ENCODE peak calls at places on chromosomes 7 and 10, in ten cellular contexts. One of them, this sample, is unnamed.

GRCh38 chr10:97498841-97499560 is at the start of gene UBTD1:
- DNase-seq in CD8-positive, alpha-beta memory T cell: peak; percentile 32
- DNase-seq in substantia nigra: no peak
- DNase-seq in astrocyte of the hippocampus: no peak
- DNase-seq in AG08395: peak; percentile 32
- DNase-seq in stimulated activated CD4-positive, alpha-beta T cell treated with anti-CD3 and anti-CD28 coated beads, Interleukin-1b, Interleukin-23, amount 100 ng/mL, for 48 hours: peak; percentile 8
- DNase-seq in aorta: peak; percentile 87
- DNase-seq in fibroblast of gingiva: peak; percentile 30
- DNase-seq in NCI-H1092: no peak
- DNase-seq in IMR-90: peak; percentile 49
- DNase-seq in this sample: peak; percentile 63

GRCh38 chr10:98886686-98887085 is 349.0 kb downstream of the HPSE2 start:
- DNase-seq in aorta: no peak
- DNase-seq in astrocyte of the hippocampus: no peak
- DNase-seq in substantia nigra: no peak
- DNase-seq in fibroblast of gingiva: peak; percentile 19
- DNase-seq in AG08395: no peak
- DNase-seq in stimulated activated CD4-positive, alpha-beta T cell treated with anti-CD3 and anti-CD28 coated beads, Interleukin-1b, Interleukin-23, amount 100 ng/mL, for 48 hours: no peak
- DNase-seq in NCI-H1092: no peak
- DNase-seq in CD8-positive, alpha-beta memory T cell: no peak
- DNase-seq in IMR-90: peak; percentile 31
- DNase-seq in this sample: no peak

GRCh38 chr10:61815505-61815904 is 86.0 kb upstream of the ARID5B start:
- DNase-seq in NCI-H1092: no peak
- DNase-seq in aorta: no peak
- DNase-seq in astrocyte of the hippocampus: peak; percentile 52
- DNase-seq in substantia nigra: no peak
- DNase-seq in CD8-positive, alpha-beta memory T cell: no peak
- DNase-seq in IMR-90: no peak
- DNase-seq in fibroblast of gingiva: no peak
- DNase-seq in AG08395: peak; percentile 17
- DNase-seq in stimulated activated CD4-positive, alpha-beta T cell treated with anti-CD3 and anti-CD28 coated beads, Interleukin-1b, Interleukin-23, amount 100 ng/mL, for 48 hours: no peak
- DNase-seq in this sample: no peak

GRCh38 chr7:21497072-21497471 is 45.8 kb upstream of the DNAH11 start:
- DNase-seq in stimulated activated CD4-positive, alpha-beta T cell treated with anti-CD3 and anti-CD28 coated beads, Interleukin-1b, Interleukin-23, amount 100 ng/mL, for 48 hours: no peak
- DNase-seq in CD8-positive, alpha-beta memory T cell: no peak
- DNase-seq in NCI-H1092: no peak
- DNase-seq in AG08395: peak; percentile 5
- DNase-seq in substantia nigra: no peak
- DNase-seq in fibroblast of gingiva: peak; percentile 13
- DNase-seq in IMR-90: peak; percentile 7
- DNase-seq in astrocyte of the hippocampus: no peak
- DNase-seq in aorta: no peak
- DNase-seq in this sample: no peak

GRCh38 chr10:97701438-97702064 is 12.0 kb upstream of the MARVELD1 start:
- DNase-seq in astrocyte of the hippocampus: peak; percentile 83
- DNase-seq in aorta: no peak
- DNase-seq in NCI-H1092: peak; percentile 36
- DNase-seq in AG08395: peak; percentile 89
- DNase-seq in CD8-positive, alpha-beta memory T cell: peak; percentile 53
- DNase-seq in stimulated activated CD4-positive, alpha-beta T cell treated with anti-CD3 and anti-CD28 coated beads, Interleukin-1b, Interleukin-23, amount 100 ng/mL, for 48 hours: peak; percentile 45
- DNase-seq in substantia nigra: peak; percentile 28
- DNase-seq in fibroblast of gingiva: peak; percentile 71
- DNase-seq in IMR-90: peak; percentile 77
- DNase-seq in this sample: no peak

GRCh38 chr10:123272171-123272570 is 118.0 kb downstream of the BUB3 start:
- DNase-seq in astrocyte of the hippocampus: no peak
- DNase-seq in aorta: no peak
- DNase-seq in NCI-H1092: no peak
- DNase-seq in IMR-90: no peak
- DNase-seq in stimulated activated CD4-positive, alpha-beta T cell treated with anti-CD3 and anti-CD28 coated beads, Interleukin-1b, Interleukin-23, amount 100 ng/mL, for 48 hours: no peak
- DNase-seq in fibroblast of gingiva: no peak
- DNase-seq in substantia nigra: no peak
- DNase-seq in CD8-positive, alpha-beta memory T cell: no peak
- DNase-seq in AG08395: no peak
- DNase-seq in this sample: no peak

GRCh38 chr10:70575874-70576802 is 26.4 kb downstream of the PRF1 start:
- DNase-seq in substantia nigra: peak; percentile 15
- DNase-seq in AG08395: peak; percentile 45
- DNase-seq in stimulated activated CD4-positive, alpha-beta T cell treated with anti-CD3 and anti-CD28 coated beads, Interleukin-1b, Interleukin-23, amount 100 ng/mL, for 48 hours: no peak
- DNase-seq in IMR-90: no peak
- DNase-seq in NCI-H1092: peak; percentile 71
- DNase-seq in astrocyte of the hippocampus: peak; percentile 88
- DNase-seq in aorta: peak; percentile 69
- DNase-seq in CD8-positive, alpha-beta memory T cell: no peak
- DNase-seq in fibroblast of gingiva: no peak
- DNase-seq in this sample: peak; percentile 64

GRCh38 chr7:128909605-128910568 is 622 bp downstream of the KCP start:
- DNase-seq in stimulated activated CD4-positive, alpha-beta T cell treated with anti-CD3 and anti-CD28 coated beads, Interleukin-1b, Interleukin-23, amount 100 ng/mL, for 48 hours: no peak
- DNase-seq in CD8-positive, alpha-beta memory T cell: no peak
- DNase-seq in astrocyte of the hippocampus: peak; percentile 64
- DNase-seq in substantia nigra: no peak
- DNase-seq in IMR-90: peak; percentile 23
- DNase-seq in NCI-H1092: no peak
- DNase-seq in AG08395: peak; percentile 65
- DNase-seq in fibroblast of gingiva: peak; percentile 47
- DNase-seq in aorta: peak; percentile 77
- DNase-seq in this sample: no peak

GRCh38 chr7:130912086-130912909 is 178.3 kb upstream of the KLF14 start:
- DNase-seq in fibroblast of gingiva: peak; percentile 77
- DNase-seq in substantia nigra: no peak
- DNase-seq in astrocyte of the hippocampus: peak; percentile 86
- DNase-seq in AG08395: peak; percentile 58
- DNase-seq in NCI-H1092: no peak
- DNase-seq in stimulated activated CD4-positive, alpha-beta T cell treated with anti-CD3 and anti-CD28 coated beads, Interleukin-1b, Interleukin-23, amount 100 ng/mL, for 48 hours: no peak
- DNase-seq in CD8-positive, alpha-beta memory T cell: peak; percentile 43
- DNase-seq in aorta: no peak
- DNase-seq in IMR-90: peak; percentile 85
- DNase-seq in this sample: no peak

GRCh38 chr7:155206286-155207020 is 91.2 kb upstream of the INSIG1 start:
- DNase-seq in CD8-positive, alpha-beta memory T cell: no peak
- DNase-seq in stimulated activated CD4-positive, alpha-beta T cell treated with anti-CD3 and anti-CD28 coated beads, Interleukin-1b, Interleukin-23, amount 100 ng/mL, for 48 hours: peak; percentile 89
- DNase-seq in AG08395: peak; percentile 48
- DNase-seq in astrocyte of the hippocampus: peak; percentile 87
- DNase-seq in aorta: peak; percentile 82
- DNase-seq in NCI-H1092: no peak
- DNase-seq in substantia nigra: no peak
- DNase-seq in IMR-90: peak; percentile 89
- DNase-seq in fibroblast of gingiva: peak; percentile 87
- DNase-seq in this sample: peak; percentile 82

GRCh38 chr10:67666416-67667043 is 29.5 kb downstream of the CTNNA3 start:
- DNase-seq in fibroblast of gingiva: no peak
- DNase-seq in aorta: no peak
- DNase-seq in IMR-90: peak; percentile 30
- DNase-seq in CD8-positive, alpha-beta memory T cell: peak; percentile 7
- DNase-seq in substantia nigra: no peak
- DNase-seq in stimulated activated CD4-positive, alpha-beta T cell treated with anti-CD3 and anti-CD28 coated beads, Interleukin-1b, Interleukin-23, amount 100 ng/mL, for 48 hours: no peak
- DNase-seq in astrocyte of the hippocampus: peak; percentile 29
- DNase-seq in AG08395: peak; percentile 6
- DNase-seq in NCI-H1092: no peak
- DNase-seq in this sample: no peak

GRCh38 chr10:123562387-123562786 is 103.8 kb upstream of the GPR26 start:
- DNase-seq in NCI-H1092: no peak
- DNase-seq in stimulated activated CD4-positive, alpha-beta T cell treated with anti-CD3 and anti-CD28 coated beads, Interleukin-1b, Interleukin-23, amount 100 ng/mL, for 48 hours: no peak
- DNase-seq in IMR-90: no peak
- DNase-seq in astrocyte of the hippocampus: no peak
- DNase-seq in CD8-positive, alpha-beta memory T cell: no peak
- DNase-seq in AG08395: no peak
- DNase-seq in aorta: no peak
- DNase-seq in substantia nigra: no peak
- DNase-seq in fibroblast of gingiva: no peak
- DNase-seq in this sample: no peak

GRCh38 chr10:73161079-73161478 is 6.7 kb downstream of the ECD start:
- DNase-seq in fibroblast of gingiva: no peak
- DNase-seq in CD8-positive, alpha-beta memory T cell: no peak
- DNase-seq in AG08395: no peak
- DNase-seq in substantia nigra: no peak
- DNase-seq in NCI-H1092: no peak
- DNase-seq in aorta: no peak
- DNase-seq in stimulated activated CD4-positive, alpha-beta T cell treated with anti-CD3 and anti-CD28 coated beads, Interleukin-1b, Interleukin-23, amount 100 ng/mL, for 48 hours: no peak
- DNase-seq in IMR-90: no peak
- DNase-seq in astrocyte of the hippocampus: no peak
- DNase-seq in this sample: no peak

GRCh38 chr7:111226800-111227199 is 135.9 kb downstream of the LRRN3 start:
- DNase-seq in IMR-90: no peak
- DNase-seq in CD8-positive, alpha-beta memory T cell: no peak
- DNase-seq in NCI-H1092: no peak
- DNase-seq in stimulated activated CD4-positive, alpha-beta T cell treated with anti-CD3 and anti-CD28 coated beads, Interleukin-1b, Interleukin-23, amount 100 ng/mL, for 48 hours: no peak
- DNase-seq in fibroblast of gingiva: no peak
- DNase-seq in substantia nigra: no peak
- DNase-seq in AG08395: no peak
- DNase-seq in astrocyte of the hippocampus: no peak
- DNase-seq in aorta: no peak
- DNase-seq in this sample: no peak

GRCh38 chr10:124184208-124184820 is 90.9 kb upstream of the CHST15 start:
- DNase-seq in IMR-90: no peak
- DNase-seq in substantia nigra: no peak
- DNase-seq in astrocyte of the hippocampus: no peak
- DNase-seq in NCI-H1092: no peak
- DNase-seq in CD8-positive, alpha-beta memory T cell: no peak
- DNase-seq in AG08395: no peak
- DNase-seq in stimulated activated CD4-positive, alpha-beta T cell treated with anti-CD3 and anti-CD28 coated beads, Interleukin-1b, Interleukin-23, amount 100 ng/mL, for 48 hours: no peak
- DNase-seq in aorta: no peak
- DNase-seq in fibroblast of gingiva: no peak
- DNase-seq in this sample: no peak

GRCh38 chr7:2523941-2524807 is 4.6 kb downstream of the LFNG start:
- DNase-seq in IMR-90: peak; percentile 41
- DNase-seq in NCI-H1092: peak; percentile 88
- DNase-seq in CD8-positive, alpha-beta memory T cell: no peak
- DNase-seq in astrocyte of the hippocampus: peak; percentile 92
- DNase-seq in stimulated activated CD4-positive, alpha-beta T cell treated with anti-CD3 and anti-CD28 coated beads, Interleukin-1b, Interleukin-23, amount 100 ng/mL, for 48 hours: no peak
- DNase-seq in AG08395: peak; percentile 69
- DNase-seq in substantia nigra: peak; percentile 82
- DNase-seq in fibroblast of gingiva: peak; percentile 15
- DNase-seq in aorta: peak; percentile 90
- DNase-seq in this sample: peak; percentile 87